ENCODE peak calls at places on chromosomes 2 and 18, in four cellular contexts. F is bronchial epithelial cell, X is neural crest cell, O is uterus. J is an unnamed sample.

GRCh38 chr2:126761981-126762878 is 106.3 kb downstream of the GYPC start:
- DNase-seq in O (no peak), F (no peak), X (no peak), J (no peak)

GRCh38 chr2:80001704-80002103 is 302.8 kb downstream of the LRRTM1 start:
- DNase-seq in O (no peak), F (no peak), X (no peak), J (no peak)

GRCh38 chr2:214135966-214136365 is 274.9 kb upstream of the VWC2L start:
- DNase-seq in F (peak), X (no peak), O (no peak), J (no peak)

GRCh38 chr2:35199298-35199697 is 1156.3 kb upstream of the CRIM1 start:
- DNase-seq in O (no peak), X (no peak), F (no peak), J (no peak)

GRCh38 chr18:3690682-3691066 is 240.7 kb downstream of the TGIF1 start:
- DNase-seq in X (no peak), F (no peak), O (no peak), J (no peak)

GRCh38 chr2:191026377-191026776 is 12.4 kb upstream of the STAT1 start:
- DNase-seq in O (no peak), F (no peak), X (no peak), J (no peak)

GRCh38 chr18:31789409-31789808 is 28.7 kb upstream of the SLC25A52 start:
- DNase-seq in O (no peak), F (no peak), X (no peak), J (no peak)

GRCh38 chr18:24491882-24492281 is 31.4 kb downstream of the HRH4 start:
- DNase-seq in X (no peak), O (no peak), F (no peak), J (no peak)

GRCh38 chr2:28228419-28228995 is 164.2 kb upstream of the FOSL2 start:
- DNase-seq in F (no peak), O (no peak), X (no peak), J (no peak)

GRCh38 chr2:11496311-11496710 is 30.4 kb upstream of the E2F6 start:
- DNase-seq in X (no peak), F (no peak), O (peak), J (no peak)

GRCh38 chr2:1972948-1973347 is 228.6 kb upstream of the PXDN start:
- DNase-seq in X (no peak), F (no peak), O (no peak), J (no peak)

GRCh38 chr2:233816334-233816733 is 38.0 kb downstream of the HJURP start:
- DNase-seq in O (no peak), X (no peak), F (no peak), J (no peak)

GRCh38 chr2:230864605-230865323 is at the start of gene ITM2C:
- DNase-seq in F (peak), O (peak), X (peak), J (peak)

GRCh38 chr18:79642626-79643025 is 37.0 kb upstream of the CTDP1 start:
- DNase-seq in O (no peak), X (no peak), F (peak), J (no peak)

GRCh38 chr2:131567891-131568290 is 40.2 kb downstream of the CCDC74A start:
- DNase-seq in F (peak), X (no peak), O (no peak), J (no peak)

GRCh38 chr2:52220393-52220792 is 1188.5 kb upstream of the NRXN1 start:
- DNase-seq in X (no peak), O (peak), F (no peak), J (no peak)

GRCh38 chr2:190050001-190050400 is 12.5 kb downstream of the MSTN start:
- DNase-seq in X (no peak), F (no peak), O (no peak), J (no peak)

GRCh38 chr18:35609236-35609635 is 27.7 kb downstream of the GALNT1 start:
- DNase-seq in O (no peak), X (no peak), F (no peak), J (no peak)

GRCh38 chr2:239749272-239749873 is 275.8 kb downstream of the NDUFA10 start:
- DNase-seq in F (no peak), X (no peak), O (no peak), J (no peak)

GRCh38 chr2:178187861-178188260 is 6.5 kb upstream of the OSBPL6 start:
- DNase-seq in O (no peak), F (no peak), X (no peak), J (no peak)

GRCh38 chr2:99445065-99445464 is 44.8 kb downstream of the REV1 start:
- DNase-seq in F (peak), X (no peak), O (no peak), J (no peak)

GRCh38 chr2:99448556-99448955 is 41.3 kb downstream of the REV1 start:
- DNase-seq in X (no peak), F (peak), O (no peak), J (no peak)

GRCh38 chr2:99444222-99444621 is 45.6 kb downstream of the REV1 start:
- DNase-seq in O (no peak), F (no peak), X (no peak), J (no peak)

GRCh38 chr2:99439989-99440388 is 49.8 kb downstream of the REV1 start:
- DNase-seq in O (no peak), F (no peak), X (no peak), J (no peak)

DNA sequence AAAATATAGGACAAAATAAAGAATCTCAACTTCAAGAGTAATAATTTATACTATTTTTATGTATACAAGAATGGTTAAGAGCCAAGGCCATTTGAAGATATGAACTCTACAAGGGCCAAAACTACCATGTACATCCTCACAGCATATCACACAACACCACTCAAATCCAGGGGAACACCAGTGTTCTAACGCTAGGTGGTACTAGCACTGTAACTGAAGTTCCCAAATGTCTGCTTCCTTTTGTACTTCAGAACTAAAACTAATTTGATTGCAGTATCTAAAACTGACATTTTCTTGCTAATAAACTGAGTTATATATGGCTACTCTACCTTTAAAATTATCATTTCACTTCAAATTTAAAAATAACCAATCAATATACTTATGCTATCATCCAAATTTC is 47.0 kb downstream of the REV1 start:
- DNase-seq in X (no peak), F (peak), O (no peak), J (no peak)
- TF ChIP-seq CTCF in X (peak), F (peak), O (peak), J (no peak)

GRCh38 chr18:7000484-7001096 is 117.0 kb downstream of the LAMA1 start:
- DNase-seq in O (no peak), F (peak), X (no peak), J (no peak)
- TF ChIP-seq CTCF in O (no peak), F (peak), X (peak), J (no peak)

DNA sequence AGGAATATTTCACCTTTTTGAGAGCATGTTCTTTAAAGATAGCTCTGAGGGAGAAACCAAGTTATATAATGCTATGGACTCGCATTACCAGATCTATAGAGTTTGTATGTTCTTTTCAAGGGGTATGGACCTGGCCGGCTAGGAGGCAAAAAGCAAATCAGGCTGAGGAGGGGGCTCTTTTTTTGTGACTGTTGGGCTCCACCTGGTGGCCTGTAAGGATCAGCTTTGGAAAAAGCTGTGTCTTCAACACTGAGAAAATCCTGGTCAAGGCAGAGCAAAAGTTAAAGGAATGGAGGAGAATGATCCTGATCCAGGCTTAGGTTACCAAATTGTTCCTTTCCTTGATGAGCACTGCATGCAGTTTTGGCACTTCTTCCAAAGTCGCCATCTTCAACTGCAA is 180.5 kb downstream of the DIS3L2 start:
- DNase-seq in F (peak), O (peak), X (peak), J (peak)
- TF ChIP-seq CTCF in F (peak), O (peak), X (peak), J (peak)

GRCh38 chr2:20449501-20450200 is 2.8 kb downstream of the RHOB start:
- DNase-seq in O (peak), X (no peak), F (no peak), J (no peak)
- TF ChIP-seq CTCF in O (peak), X (no peak), F (no peak), J (no peak)

DNA sequence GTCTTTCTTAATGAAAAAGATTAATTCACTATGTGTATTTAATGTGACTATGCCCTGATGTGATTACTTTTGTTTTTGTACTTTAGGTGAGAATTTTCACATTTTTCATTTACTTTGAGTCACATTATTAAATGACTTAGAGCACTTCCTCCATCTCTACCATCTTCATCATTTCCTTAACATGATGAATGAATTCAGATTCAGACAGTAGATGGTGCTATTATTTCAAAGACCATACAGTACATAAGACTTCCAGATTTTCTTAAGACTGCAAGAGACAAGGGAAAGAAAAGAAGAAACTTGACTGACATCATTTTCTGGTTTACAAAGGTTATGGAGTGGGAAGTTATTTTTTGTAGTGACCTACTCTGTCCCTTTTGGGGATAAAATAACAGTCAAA is 1010.6 kb upstream of the NXPH2 start:
- DNase-seq in F (peak), X (no peak), O (no peak), J (no peak)
- TF ChIP-seq CTCF in F (peak), X (peak), O (no peak), J (no peak)

GRCh38 chr2:187499941-187500532 is 52.0 kb upstream of the CALCRL start:
- DNase-seq in X (peak), O (peak), F (peak), J (peak)

GRCh38 chr2:187497858-187498463 is 49.9 kb upstream of the CALCRL start:
- DNase-seq in F (peak), O (no peak), X (no peak), J (no peak)

GRCh38 chr2:187502467-187502866 is 51.8 kb downstream of the TFPI start:
- DNase-seq in O (no peak), X (no peak), F (no peak), J (no peak)

GRCh38 chr2:187497140-187497539 is 49.1 kb upstream of the CALCRL start:
- DNase-seq in F (no peak), X (no peak), O (no peak), J (no peak)

GRCh38 chr2:187500585-187501359 is 52.7 kb upstream of the CALCRL start:
- DNase-seq in F (peak), X (no peak), O (no peak), J (no peak)
- TF ChIP-seq CTCF in F (no peak), X (peak), O (no peak), J (no peak)

GRCh38 chr18:10927290-10927979 is 221.9 kb downstream of the PIEZO2 start:
- DNase-seq in X (no peak), F (no peak), O (no peak), J (no peak)
- TF ChIP-seq CTCF in X (no peak), F (no peak), O (no peak), J (no peak)

GRCh38 chr2:8285081-8285480 is 396.8 kb upstream of the ID2 start:
- DNase-seq in O (no peak), X (no peak), F (no peak), J (no peak)
- TF ChIP-seq CTCF in O (no peak), X (peak), F (no peak), J (no peak)

GRCh38 chr18:28995319-28995718 is 818.4 kb upstream of the CDH2 start:
- DNase-seq in X (no peak), O (no peak), F (peak), J (no peak)
- TF ChIP-seq CTCF in X (peak), O (no peak), F (peak), J (no peak)

GRCh38 chr2:226215902-226216503 is 583.6 kb downstream of the IRS1 start:
- DNase-seq in F (peak), O (peak), X (peak), J (peak)
- TF ChIP-seq CTCF in F (peak), O (peak), X (peak), J (peak)

J was measured in endothelial cell.